ENCODE peak calls at places on chromosomes 1 and 21, in seven cellular contexts. Z is OCI-LY7, R is DND-41, V is AG09319, I is GM13977, Q is left ventricle myocardium inferior, O is foreskin fibroblast. G is an unnamed sample.

GRCh38 chr1:72137665-72138064 is 144.7 kb downstream of the NEGR1 start:
- DNase-seq in Z (no peak), R (no peak), V (no peak), I (no peak), Q (no peak), O (no peak), G (no peak)

GRCh38 chr1:1569341-1569740 is 5.3 kb downstream of the SSU72 start:
- DNase-seq in Z (no peak), R (no peak), V (no peak), I (no peak), Q (no peak), O (no peak), G (no peak)

GRCh38 chr1:92587445-92587844 is 100.7 kb upstream of the GFI1 start:
- DNase-seq in Z (no peak), R (no peak), V (no peak), I (peak), Q (no peak), O (no peak), G (no peak)

GRCh38 chr1:221494670-221495069 is 247.2 kb downstream of the DUSP10 start:
- DNase-seq in Z (no peak), R (no peak), V (no peak), I (no peak), Q (no peak), O (peak), G (no peak)

GRCh38 chr1:2804628-2805351 is 3.3 kb upstream of the TTC34 start:
- DNase-seq in Z (no peak), R (no peak), V (no peak), I (no peak), Q (no peak), O (no peak), G (no peak)

GRCh38 chr1:209870151-209870831 is 42.5 kb downstream of the UTP25 start:
- DNase-seq in Z (no peak), R (no peak), V (peak), I (no peak), Q (no peak), O (peak), G (peak)

GRCh38 chr1:109388884-109389637 is 8.7 kb downstream of the SORT1 start:
- DNase-seq in Z (no peak), R (no peak), V (no peak), I (no peak), Q (no peak), O (no peak), G (no peak)

GRCh38 chr1:36365310-36365895 is 20.3 kb downstream of the STK40 start:
- DNase-seq in Z (no peak), R (no peak), V (no peak), I (no peak), Q (peak), O (peak), G (no peak)

GRCh38 chr1:236142358-236143103 is at the start of gene GPR137B:
- DNase-seq in Z (peak), R (peak), V (no peak), I (peak), Q (peak), O (peak), G (no peak)

GRCh38 chr1:19582318-19582717 is 61.8 kb upstream of the NBL1 start:
- DNase-seq in Z (peak), R (peak), V (no peak), I (peak), Q (peak), O (peak), G (no peak)

GRCh38 chr21:35336534-35336933 is 287.4 kb upstream of the RUNX1 start:
- DNase-seq in Z (no peak), R (no peak), V (no peak), I (no peak), Q (no peak), O (peak), G (no peak)

GRCh38 chr1:202186327-202186726 is 7.3 kb upstream of the LGR6 start:
- DNase-seq in Z (no peak), R (no peak), V (no peak), I (no peak), Q (no peak), O (no peak), G (no peak)

GRCh38 chr1:67855444-67855843 is 22.2 kb upstream of the GNG12 start:
- DNase-seq in Z (no peak), R (no peak), V (no peak), I (no peak), Q (no peak), O (no peak), G (no peak)

GRCh38 chr1:16351449-16351993 is 759 bp downstream of the FBXO42 start:
- DNase-seq in Z (peak), R (peak), V (no peak), I (no peak), Q (no peak), O (peak), G (no peak)

GRCh38 chr1:21308847-21309652 is 18.8 kb upstream of the ECE1 start:
- DNase-seq in Z (no peak), R (no peak), V (no peak), I (no peak), Q (no peak), O (peak), G (no peak)

GRCh38 chr1:53524428-53525400 is 65.5 kb downstream of the DMRTB1 start:
- DNase-seq in Z (no peak), R (no peak), V (no peak), I (no peak), Q (peak), O (peak), G (no peak)

GRCh38 chr21:43195131-43196021 is 26.6 kb downstream of the CRYAA start:
- DNase-seq in Z (no peak), R (no peak), V (no peak), I (no peak), Q (peak), O (no peak), G (no peak)

GRCh38 chr1:58785424-58786058 is 1.7 kb upstream of the JUN start:
- DNase-seq in Z (peak), R (peak), V (no peak), I (no peak), Q (peak), O (peak), G (no peak)

GRCh38 chr1:7705048-7705907 is 65.8 kb upstream of the VAMP3 start:
- DNase-seq in Z (no peak), R (no peak), V (no peak), I (no peak), Q (peak), O (peak), G (no peak)

GRCh38 chr1:151990058-151990855 is 3.4 kb downstream of the S100A10 start:
- DNase-seq in Z (no peak), R (no peak), V (no peak), I (no peak), Q (no peak), O (no peak), G (no peak)

GRCh38 chr21:40130476-40130875 is 263.2 kb downstream of the PCP4 start:
- DNase-seq in Z (no peak), R (no peak), V (no peak), I (no peak), Q (no peak), O (no peak), G (no peak)

GRCh38 chr1:67689267-67690017 is 4.4 kb downstream of the GADD45A start:
- DNase-seq in Z (no peak), R (no peak), V (no peak), I (no peak), Q (no peak), O (peak), G (no peak)

GRCh38 chr1:175525222-175525621 is 218.2 kb downstream of the TNR start:
- DNase-seq in Z (no peak), R (no peak), V (no peak), I (no peak), Q (no peak), O (no peak), G (no peak)

GRCh38 chr21:27104749-27105439 is 138.0 kb upstream of the ADAMTS5 start:
- DNase-seq in Z (no peak), R (no peak), V (no peak), I (no peak), Q (no peak), O (peak), G (no peak)

GRCh38 chr1:240491796-240492195 is 120.2 kb downstream of the GREM2 start:
- DNase-seq in Z (no peak), R (no peak), V (no peak), I (no peak), Q (no peak), O (no peak), G (no peak)

GRCh38 chr1:233639611-233640010 is 25.7 kb downstream of the KCNK1 start:
- DNase-seq in Z (no peak), R (no peak), V (no peak), I (no peak), Q (no peak), O (no peak), G (no peak)

GRCh38 chr1:89904219-89904980 is 83.6 kb downstream of the LRRC8D start:
- DNase-seq in Z (no peak), R (no peak), V (no peak), I (no peak), Q (no peak), O (no peak), G (no peak)

GRCh38 chr1:178540646-178541045 is 27.7 kb downstream of the TEX35 start:
- DNase-seq in Z (no peak), R (no peak), V (peak), I (no peak), Q (no peak), O (peak), G (no peak)

GRCh38 chr1:30232288-30232899 is 491.0 kb downstream of the MATN1 start:
- DNase-seq in Z (peak), R (no peak), V (no peak), I (peak), Q (no peak), O (no peak), G (no peak)

GRCh38 chr1:118290046-118290445 is 105.0 kb upstream of the SPAG17 start:
- DNase-seq in Z (no peak), R (no peak), V (no peak), I (no peak), Q (no peak), O (no peak), G (no peak)

GRCh38 chr1:116134178-116134773 is 23.1 kb downstream of the MAB21L3 start:
- DNase-seq in Z (peak), R (no peak), V (no peak), I (no peak), Q (no peak), O (peak), G (no peak)
- TF ChIP-seq CTCF in Z (peak), R (peak), V (peak), I (no peak), Q (peak), O (no peak), G (peak)

DNA sequence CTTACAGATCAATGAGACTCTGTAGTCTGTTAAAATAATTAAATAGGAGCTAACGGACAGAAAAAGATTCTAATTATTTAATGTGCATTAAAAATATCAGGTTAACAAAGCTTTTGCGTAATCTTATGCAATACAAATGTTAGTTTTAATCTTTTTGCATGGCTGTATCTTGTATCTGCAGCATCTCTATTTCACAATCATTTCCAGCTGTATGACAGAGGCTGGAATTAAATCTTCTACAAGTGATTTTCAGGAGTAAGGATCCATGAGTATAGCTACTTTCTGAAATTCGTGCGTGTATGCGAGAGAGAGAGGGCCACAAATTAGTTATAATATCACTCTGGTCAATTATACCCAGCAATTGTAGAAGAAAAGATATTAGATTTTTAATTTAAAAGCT is 1446.8 kb downstream of the NCAM2 start:
- DNase-seq in Z (no peak), R (no peak), V (no peak), I (no peak), Q (no peak), O (no peak), G (no peak)
- TF ChIP-seq CTCF in Z (no peak), R (no peak), V (no peak), I (no peak), Q (no peak), O (no peak), G (no peak)

DNA sequence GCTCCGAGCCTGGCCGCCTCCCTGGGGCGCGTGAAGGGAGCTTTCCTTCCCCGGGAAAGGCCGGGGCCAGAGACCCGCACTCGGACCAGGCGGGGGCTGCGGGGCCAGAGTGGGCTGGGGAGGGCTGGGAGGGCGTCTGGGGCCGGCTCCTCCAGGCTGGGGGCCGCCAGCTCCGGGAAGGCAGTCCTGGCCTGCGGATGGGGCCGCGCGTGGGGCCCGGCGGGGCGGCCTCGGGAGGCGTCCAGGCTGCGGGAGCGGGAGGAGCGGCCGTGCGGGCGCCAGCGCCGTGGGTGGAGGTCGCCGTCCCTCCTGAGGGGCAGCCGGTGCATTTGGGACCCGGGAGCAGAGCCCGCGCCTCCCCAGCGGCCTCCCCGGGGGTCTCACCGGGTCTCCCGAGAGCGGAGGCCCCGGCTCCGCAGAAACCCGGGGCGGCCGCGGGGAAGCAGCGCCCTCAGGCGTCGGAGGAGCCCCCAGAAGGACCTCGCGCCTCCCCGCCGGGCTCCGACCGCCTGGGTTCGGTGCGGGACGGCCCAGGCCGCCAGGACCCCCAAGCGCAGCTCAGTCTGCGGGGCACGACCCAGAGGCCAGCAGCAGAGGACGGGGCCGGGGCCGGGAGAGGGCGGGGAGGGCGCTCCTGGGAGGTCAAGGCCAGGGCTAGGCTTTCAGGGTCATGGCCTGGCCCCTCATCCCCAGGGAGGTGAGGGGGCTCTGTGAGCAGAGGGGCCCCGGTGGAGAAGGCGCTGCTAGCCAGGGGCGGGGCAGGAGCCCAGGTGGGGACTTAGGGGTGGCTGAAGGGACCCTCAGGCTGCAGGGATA is 7.3 kb upstream of the SLX9 start:
- DNase-seq in Z (peak), R (peak), V (no peak), I (peak), Q (peak), O (peak), G (no peak)
- TF ChIP-seq CTCF in Z (peak), R (peak), V (peak), I (peak), Q (peak), O (peak), G (peak)

GRCh38 chr1:85368073-85368778 is 91.8 kb upstream of the BCL10 start:
- DNase-seq in Z (no peak), R (no peak), V (no peak), I (no peak), Q (no peak), O (no peak), G (no peak)

GRCh38 chr1:85366391-85366790 is 90.0 kb upstream of the BCL10 start:
- DNase-seq in Z (no peak), R (no peak), V (peak), I (no peak), Q (no peak), O (peak), G (peak)

GRCh38 chr1:85363526-85363925 is 87.1 kb upstream of the BCL10 start:
- DNase-seq in Z (no peak), R (no peak), V (no peak), I (no peak), Q (no peak), O (no peak), G (no peak)

GRCh38 chr1:85363102-85363501 is 86.7 kb upstream of the BCL10 start:
- DNase-seq in Z (no peak), R (no peak), V (no peak), I (no peak), Q (no peak), O (no peak), G (no peak)

GRCh38 chr1:85365851-85366250 is 89.4 kb upstream of the BCL10 start:
- DNase-seq in Z (no peak), R (no peak), V (no peak), I (no peak), Q (no peak), O (no peak), G (no peak)
- TF ChIP-seq CTCF in Z (no peak), R (no peak), V (no peak), I (no peak), Q (no peak), O (no peak), G (no peak)

GRCh38 chr1:110387048-110387748 is 3.6 kb downstream of the SLC16A4 start:
- DNase-seq in Z (no peak), R (no peak), V (no peak), I (no peak), Q (no peak), O (no peak), G (no peak)

GRCh38 chr1:110390692-110391232 is at the start of gene SLC16A4:
- DNase-seq in Z (no peak), R (no peak), V (peak), I (no peak), Q (no peak), O (peak), G (peak)

GRCh38 chr1:110393691-110394564 is 3.1 kb upstream of the SLC16A4 start:
- DNase-seq in Z (no peak), R (no peak), V (no peak), I (no peak), Q (no peak), O (peak), G (no peak)

GRCh38 chr1:110393286-110393685 is 2.5 kb upstream of the SLC16A4 start:
- DNase-seq in Z (no peak), R (no peak), V (no peak), I (no peak), Q (no peak), O (no peak), G (no peak)

DNA sequence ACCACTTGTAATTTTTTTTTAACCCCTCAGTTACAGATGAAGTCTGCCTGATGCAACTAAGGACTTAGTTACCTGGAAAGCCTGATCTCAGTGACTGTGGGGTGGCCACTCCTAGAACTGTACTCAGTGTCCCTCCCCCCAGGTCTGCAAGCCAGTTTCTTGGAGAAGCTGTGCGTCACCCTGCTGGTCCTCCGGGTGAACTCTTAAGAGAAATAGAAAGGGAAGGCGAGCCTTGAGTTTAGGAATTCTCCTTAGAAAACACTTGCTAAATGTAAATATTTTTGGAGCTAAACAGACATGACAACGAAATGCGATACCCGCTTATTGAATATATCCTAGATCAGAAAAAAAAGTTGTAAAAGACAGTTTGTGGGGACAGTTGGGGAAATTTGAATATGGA is 730 bp downstream of the SLC16A4 start:
- DNase-seq in Z (no peak), R (no peak), V (peak), I (no peak), Q (peak), O (peak), G (peak)
- TF ChIP-seq CTCF in Z (no peak), R (no peak), V (no peak), I (no peak), Q (no peak), O (peak), G (peak)

DNA sequence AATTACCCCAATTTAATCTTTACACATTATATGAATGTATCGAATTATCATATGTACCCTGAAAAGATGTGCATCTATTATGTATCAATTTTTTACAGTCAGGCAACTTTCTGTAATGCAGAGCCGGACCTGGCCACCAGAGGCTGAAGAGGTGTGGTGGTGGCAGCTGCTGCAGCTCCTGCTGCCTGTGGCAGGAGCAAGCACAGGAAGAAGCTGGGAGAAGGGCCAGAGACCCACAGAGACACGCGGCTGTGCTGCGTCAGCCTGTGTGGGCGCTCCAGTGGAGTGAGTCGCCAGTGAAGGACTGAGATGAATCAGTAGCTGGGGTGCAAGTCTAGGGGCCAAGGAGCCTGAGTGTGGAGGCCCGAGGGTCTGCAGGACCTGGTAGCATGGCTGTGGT is 74.3 kb upstream of the COG2 start:
- DNase-seq in Z (peak), R (no peak), V (no peak), I (no peak), Q (no peak), O (peak), G (no peak)
- TF ChIP-seq CTCF in Z (peak), R (no peak), V (no peak), I (peak), Q (peak), O (no peak), G (peak)

GRCh38 chr1:143699731-143700130 is 272.1 kb downstream of the FAM72C start:
- DNase-seq in Z (no peak), R (no peak), V (no peak), I (no peak), Q (no peak), O (no peak), G (no peak)

GRCh38 chr1:143691971-143692529 is 279.7 kb downstream of the FAM72C start:
- DNase-seq in Z (no peak), R (no peak), V (no peak), I (no peak), Q (no peak), O (no peak), G (no peak)

GRCh38 chr1:143694085-143694484 is 277.7 kb downstream of the FAM72C start:
- DNase-seq in Z (no peak), R (no peak), V (no peak), I (no peak), Q (no peak), O (no peak), G (no peak)

GRCh38 chr1:143699115-143699514 is 272.7 kb downstream of the FAM72C start:
- DNase-seq in Z (no peak), R (no peak), V (no peak), I (no peak), Q (no peak), O (no peak), G (no peak)

DNA sequence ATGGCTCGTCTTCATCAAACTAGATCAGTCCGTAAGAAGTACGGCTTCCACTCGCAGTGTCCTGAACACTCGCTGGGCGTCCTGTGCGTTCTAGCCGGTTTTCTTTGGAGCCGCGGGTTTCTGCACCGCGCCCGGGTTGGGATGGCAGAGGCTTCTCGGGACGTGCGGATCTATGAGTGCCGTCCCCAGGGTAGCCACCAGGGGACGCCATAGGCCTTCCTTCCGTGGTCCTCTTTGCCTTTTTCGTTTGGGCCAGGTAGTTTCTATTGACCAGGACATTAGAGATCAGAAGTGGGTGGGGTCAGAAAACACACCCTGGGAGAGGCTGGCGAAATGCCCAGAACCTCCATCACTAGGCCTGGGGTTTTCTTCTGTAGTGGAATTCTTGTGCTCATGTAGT is 273.8 kb downstream of the FAM72C start:
- DNase-seq in Z (peak), R (no peak), V (no peak), I (no peak), Q (no peak), O (no peak), G (no peak)
- TF ChIP-seq CTCF in Z (peak), R (peak), V (peak), I (peak), Q (peak), O (no peak), G (peak)

G was measured in retinal pigment epithelial cell.